ENCODE peak calls at places on chromosomes 12 and 14, in five cellular contexts. C is IMR-90, P is neuronal stem cell, M is mesendoderm, L is mesenchymal stem cell. J is an unnamed sample.

GRCh38 chr12:67241482-67241881 is 27.7 kb upstream of the CAND1 start:
- DNase-seq in C (peak; percentile 38), P (no peak), M (no peak), L (peak; percentile 14), J (no peak)

GRCh38 chr12:89359615-89360014 is 7.3 kb upstream of the DUSP6 start:
- DNase-seq in C (no peak), P (no peak), M (no peak), L (no peak), J (no peak)

GRCh38 chr12:55974308-55974724 is 438 bp downstream of the RAB5B start:
- DNase-seq in C (peak; percentile 45), P (no peak), M (peak; percentile 88), L (peak; percentile 70), J (no peak)

GRCh38 chr14:87049886-87050820 is 942.8 kb downstream of the GALC start:
- DNase-seq in C (peak; percentile 47), P (no peak), M (peak; percentile 90), L (peak; percentile 54), J (peak; percentile 54)

GRCh38 chr12:94545937-94546771 is 86.5 kb upstream of the CEP83 start:
- DNase-seq in C (peak; percentile 68), P (peak; percentile 43), M (peak; percentile 89), L (peak; percentile 71), J (peak; percentile 78)

GRCh38 chr12:126202138-126202537 is 1136.9 kb downstream of the AACS start:
- DNase-seq in C (no peak), P (no peak), M (peak; percentile 79), L (no peak), J (no peak)

GRCh38 chr12:105334001-105334400 is 3.5 kb downstream of the C12orf75 start:
- DNase-seq in C (peak; percentile 88), P (no peak), M (no peak), L (peak; percentile 86), J (no peak)

GRCh38 chr14:61609143-61609851 is 86.0 kb upstream of the HIF1A start:
- DNase-seq in C (peak; percentile 66), P (no peak), M (peak; percentile 39), L (peak; percentile 70), J (peak; percentile 76)

GRCh38 chr12:53949631-53950440 is 4.9 kb upstream of the HOXC12 start:
- DNase-seq in C (no peak), P (no peak), M (peak; percentile 46), L (no peak), J (peak; percentile 72)

GRCh38 chr14:61671086-61671485 is 24.2 kb upstream of the HIF1A start:
- DNase-seq in C (no peak), P (no peak), M (no peak), L (no peak), J (no peak)

GRCh38 chr12:84550518-84550917 is 362.1 kb downstream of the SLC6A15 start:
- DNase-seq in C (no peak), P (no peak), M (no peak), L (no peak), J (no peak)

GRCh38 chr12:104665296-104665695 is 208.5 kb downstream of the CHST11 start:
- DNase-seq in C (no peak), P (no peak), M (no peak), L (no peak), J (no peak)

GRCh38 chr12:104171785-104172563 is 34.0 kb upstream of the NFYB start:
- DNase-seq in C (no peak), P (no peak), M (no peak), L (peak; percentile 40), J (peak; percentile 90)

GRCh38 chr14:22391908-22392307 is 197.1 kb downstream of the DAD1 start:
- DNase-seq in C (peak; percentile 65), P (peak; percentile 64), M (peak; percentile 85), L (peak; percentile 76), J (peak; percentile 69)

GRCh38 chr14:89619616-89620273 is 202.7 kb upstream of the FOXN3 start:
- DNase-seq in C (no peak), P (no peak), M (no peak), L (no peak), J (no peak)

GRCh38 chr12:103882861-103883596 is 42.0 kb upstream of the NT5DC3 start:
- DNase-seq in C (no peak), P (no peak), M (no peak), L (no peak), J (no peak)

GRCh38 chr14:53399057-53399456 is 245.9 kb upstream of the DDHD1 start:
- DNase-seq in C (peak; percentile 76), P (peak; percentile 11), M (peak; percentile 93), L (peak; percentile 68), J (peak; percentile 44)

GRCh38 chr12:67671419-67671818 is 22.9 kb downstream of the DYRK2 start:
- DNase-seq in C (peak; percentile 77), P (no peak), M (peak; percentile 27), L (peak; percentile 77), J (no peak)

GRCh38 chr14:36807727-36808126 is 146.1 kb downstream of the PAX9 start:
- DNase-seq in C (no peak), P (no peak), M (peak; percentile 43), L (no peak), J (no peak)

DNA sequence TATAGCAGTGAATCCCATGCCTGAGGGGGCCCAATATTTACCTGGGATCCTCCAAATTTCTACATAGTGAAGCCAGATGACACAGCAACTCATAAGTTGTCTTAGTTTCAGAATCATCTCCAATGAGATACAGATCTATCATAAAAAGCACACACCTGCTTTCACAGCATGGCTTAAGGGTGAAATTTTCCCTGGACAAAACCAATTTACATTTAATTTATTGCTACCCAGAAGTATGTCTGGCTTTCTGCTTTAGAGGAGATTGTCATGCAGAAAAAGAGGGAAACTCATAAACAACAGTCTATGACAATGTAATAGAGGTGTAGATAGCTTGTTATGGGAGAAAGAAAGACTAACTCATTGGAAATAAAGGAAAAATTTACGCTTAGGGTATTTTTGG is 113.0 kb downstream of the MGAT4C start:
- DNase-seq in C (no peak), P (no peak), M (no peak), L (no peak), J (no peak)
- H3K18ac ChIP-seq in C (no peak overlapping the region), P (no peak overlapping the region), M (no peak overlapping the region), L (no peak overlapping the region), J (no peak overlapping the region)

DNA sequence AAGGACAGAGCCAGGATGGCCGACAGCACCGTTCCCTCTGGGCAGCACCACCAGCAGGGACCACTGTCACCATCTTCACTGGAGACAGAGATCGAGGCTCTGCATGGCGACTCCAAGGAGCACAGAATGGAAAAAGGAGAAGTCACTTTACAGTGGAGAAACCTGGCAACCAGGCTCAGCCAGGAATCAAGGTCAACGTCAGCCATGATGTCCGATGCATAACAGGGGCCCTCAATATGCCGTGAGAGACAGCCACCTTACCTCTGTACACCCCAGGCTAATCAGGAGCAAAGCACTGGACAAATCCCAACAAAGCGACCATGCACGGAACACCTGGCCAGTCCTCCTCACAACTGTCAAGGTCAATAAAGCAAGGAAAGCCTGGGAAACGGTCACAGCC is 20.6 kb upstream of the SFSWAP start:
- DNase-seq in C (no peak), P (no peak), M (no peak), L (no peak), J (no peak)
- H2BK15ac ChIP-seq in C (no peak overlapping the region), P (no peak overlapping the region), M (no peak overlapping the region), L (no peak overlapping the region), J (no peak overlapping the region)

GRCh38 chr12:132447731-132448452 is 42.1 kb upstream of the FBRSL1 start:
- DNase-seq in C (no peak), P (no peak), M (no peak), L (no peak), J (no peak)

GRCh38 chr12:132447327-132447720 is 42.6 kb upstream of the FBRSL1 start:
- DNase-seq in C (no peak), P (no peak), M (no peak), L (no peak), J (no peak)

GRCh38 chr12:132444957-132445883 is 44.7 kb upstream of the FBRSL1 start:
- DNase-seq in C (no peak), P (no peak), M (no peak), L (no peak), J (peak; percentile 62)

GRCh38 chr12:132445884-132446471 is 44.0 kb upstream of the FBRSL1 start:
- DNase-seq in C (peak; percentile 70), P (peak; percentile 79), M (peak; percentile 97), L (no peak), J (peak; percentile 93)

GRCh38 chr12:132446535-132447326 is 43.2 kb upstream of the FBRSL1 start:
- DNase-seq in C (no peak), P (no peak), M (peak; percentile 27), L (no peak), J (no peak)
- H3K18ac ChIP-seq in C (no peak overlapping the region), P (no peak overlapping the region), M (no peak overlapping the region), L (no peak overlapping the region), J (no peak overlapping the region)

GRCh38 chr12:51923506-51924365 is 16.4 kb downstream of the ACVRL1 start:
- DNase-seq in C (no peak), P (no peak), M (peak; percentile 47), L (no peak), J (peak; percentile 83)
- H2BK15ac ChIP-seq in C (peak overlapping the region; percentile 47), P (no peak overlapping the region), M (no peak overlapping the region), L (no peak overlapping the region), J (no peak overlapping the region)

GRCh38 chr12:65323025-65323424 is 44.5 kb downstream of the MSRB3 start:
- DNase-seq in C (no peak), P (no peak), M (no peak), L (no peak), J (no peak)

GRCh38 chr12:65325183-65325582 is 46.7 kb downstream of the MSRB3 start:
- DNase-seq in C (no peak), P (no peak), M (peak; percentile 38), L (no peak), J (no peak)

GRCh38 chr12:65324551-65324950 is 46.1 kb downstream of the MSRB3 start:
- DNase-seq in C (no peak), P (no peak), M (no peak), L (no peak), J (no peak)

GRCh38 chr12:65327207-65328076 is 49.0 kb downstream of the MSRB3 start:
- DNase-seq in C (peak; percentile 91), P (no peak), M (no peak), L (peak; percentile 58), J (no peak)

DNA sequence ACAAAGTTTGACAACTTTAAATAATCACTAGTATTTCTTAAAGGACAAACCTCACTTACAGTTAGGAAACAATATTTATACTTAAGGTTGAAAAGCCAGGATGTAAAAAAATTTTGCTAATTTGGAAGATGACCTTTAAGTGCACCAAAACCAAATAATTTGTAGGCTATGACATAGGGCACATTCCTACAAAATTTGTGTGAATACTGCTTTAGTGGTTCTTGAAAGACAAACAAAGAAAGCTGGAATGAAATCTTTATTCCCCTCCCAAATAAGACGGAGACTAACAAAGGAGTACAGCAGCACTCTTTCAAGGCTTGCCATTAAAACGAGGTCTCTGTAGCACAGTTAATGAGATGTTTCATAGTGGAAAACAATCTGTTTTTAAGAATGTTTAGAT is 45.6 kb downstream of the MSRB3 start:
- DNase-seq in C (peak; percentile 28), P (no peak), M (no peak), L (no peak), J (no peak)
- H3K18ac ChIP-seq in C (no peak overlapping the region), P (no peak overlapping the region), M (no peak overlapping the region), L (no peak overlapping the region), J (no peak overlapping the region)

GRCh38 chr14:93587330-93587729 is 156.6 kb downstream of the UNC79 start:
- DNase-seq in C (no peak), P (no peak), M (no peak), L (no peak), J (no peak)

GRCh38 chr14:93592786-93593185 is 162.0 kb downstream of the UNC79 start:
- DNase-seq in C (no peak), P (no peak), M (peak; percentile 82), L (no peak), J (no peak)
- H2BK15ac ChIP-seq in C (no peak overlapping the region), P (no peak overlapping the region), M (no peak overlapping the region), L (no peak overlapping the region), J (no peak overlapping the region)